ENCODE peak calls at places on chromosomes 13 and 19, in five cellular contexts. Z is astrocyte, A is right atrium auricular region, Y is endothelial cell of umbilical vein, K is left ventricle myocardium inferior. V is an unnamed sample. For H3K4me1, the result is how much of the 10 kb centered on the place peaks cover.

GRCh38 chr13:48739346-48740037 is 85.8 kb downstream of the CYSLTR2 start:
- DNase-seq in Y (no peak), K (no peak), Z (peak), A (no peak), V (peak)

GRCh38 chr13:89862691-89863036 is 1484.8 kb upstream of the MIR17HG start:
- DNase-seq in Z (no peak), A (no peak), Y (peak), K (no peak), V (no peak)

GRCh38 chr13:31431722-31432137 is 232.0 kb downstream of the B3GLCT start:
- DNase-seq in A (peak), Z (peak), Y (peak), K (peak), V (peak)

GRCh38 chr13:51175639-51176038 is 46.6 kb upstream of the FAM124A start:
- DNase-seq in Y (no peak), A (no peak), Z (no peak), K (no peak), V (no peak)

GRCh38 chr19:46825731-46826055 is 25.0 kb downstream of the AP2S1 start:
- DNase-seq in A (no peak), K (no peak), Y (no peak), Z (no peak), V (no peak)

GRCh38 chr19:4052993-4053422 is 13.7 kb downstream of the ZBTB7A start:
- DNase-seq in K (no peak), A (no peak), Y (no peak), Z (no peak), V (no peak)

GRCh38 chr19:57096640-57097361 is 23.0 kb upstream of the USP29 start:
- DNase-seq in Y (no peak), Z (no peak), K (no peak), A (no peak), V (no peak)

GRCh38 chr19:50721441-50722137 is 1.6 kb upstream of the CLEC11A start:
- DNase-seq in Y (no peak), A (no peak), Z (no peak), K (no peak), V (no peak)

GRCh38 chr13:23380534-23380933 is 53.0 kb downstream of the SACS start:
- DNase-seq in Z (no peak), Y (no peak), K (no peak), A (no peak), V (no peak)

GRCh38 chr19:4059931-4060620 is 6.6 kb downstream of the ZBTB7A start:
- DNase-seq in K (peak), A (no peak), Z (no peak), Y (no peak), V (peak)

GRCh38 chr19:33713194-33713593 is 83.5 kb upstream of the KCTD15 start:
- DNase-seq in K (no peak), A (no peak), Y (no peak), Z (no peak), V (no peak)

GRCh38 chr19:47609885-47610545 is 1.1 kb downstream of the BICRA start:
- DNase-seq in Z (peak), K (peak), Y (peak), A (no peak), V (peak)

GRCh38 chr19:46618670-46619231 is 6.1 kb downstream of the PTGIR start:
- DNase-seq in A (no peak), Z (peak), K (no peak), Y (no peak), V (no peak)

GRCh38 chr13:75481176-75482069 is 546 bp downstream of the TBC1D4 start:
- DNase-seq in Y (peak), A (no peak), K (peak), Z (no peak), V (peak)

GRCh38 chr13:55244991-55245644 is 1895.6 kb upstream of the PRR20A start:
- DNase-seq in K (no peak), Z (no peak), Y (no peak), A (no peak), V (no peak)

GRCh38 chr19:49436381-49437017 is 4.8 kb downstream of the SLC17A7 start:
- DNase-seq in Y (no peak), Z (no peak), A (no peak), K (no peak), V (peak)

GRCh38 chr19:33868821-33869412 is 72.2 kb downstream of the KCTD15 start:
- DNase-seq in Y (peak), A (no peak), K (peak), Z (no peak), V (peak)

GRCh38 chr13:49690133-49690989 is 925 bp downstream of the EBPL start:
- DNase-seq in K (no peak), Y (peak), A (no peak), Z (peak), V (peak)

GRCh38 chr19:55353803-55354697 is 469 bp downstream of the COX6B2 start:
- DNase-seq in Z (no peak), Y (peak), K (peak), A (no peak), V (peak)

GRCh38 chr19:28558783-28559182 is 654.2 kb downstream of the UQCRFS1 start:
- DNase-seq in Z (no peak), A (no peak), K (no peak), Y (no peak), V (no peak)

GRCh38 chr19:28556371-28556770 is 656.6 kb downstream of the UQCRFS1 start:
- DNase-seq in Y (no peak), K (no peak), Z (no peak), A (no peak), V (no peak)

GRCh38 chr19:28555317-28555716 is 657.6 kb downstream of the UQCRFS1 start:
- DNase-seq in K (no peak), A (no peak), Z (no peak), Y (no peak), V (no peak)

GRCh38 chr19:28563964-28564914 is 648.7 kb downstream of the UQCRFS1 start:
- DNase-seq in Y (no peak), A (no peak), K (no peak), Z (no peak), V (no peak)

DNA sequence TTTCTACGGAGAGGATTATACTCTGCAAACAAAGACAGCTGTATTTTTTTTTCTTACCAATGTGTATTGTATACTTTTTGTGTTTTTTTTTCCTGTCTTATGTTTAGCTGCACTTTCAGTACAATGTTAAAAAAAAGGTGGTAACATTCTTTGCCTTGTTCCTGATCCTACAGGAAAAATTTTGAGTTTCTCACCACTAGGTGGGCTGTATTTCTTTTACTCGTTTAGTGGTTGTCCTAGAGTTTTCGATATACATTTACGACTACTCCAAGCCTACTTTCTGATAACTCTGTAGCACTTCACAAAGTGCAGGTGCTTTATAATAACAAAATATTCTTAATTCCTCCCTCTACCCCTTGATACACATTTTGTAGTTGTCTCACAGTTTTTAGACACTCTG is 652.2 kb downstream of the UQCRFS1 start:
- DNase-seq in Y (no peak), A (no peak), Z (no peak), K (no peak), V (no peak)
- TF ChIP-seq CTCF in Y (no peak), A (no peak), Z (no peak), K (no peak), V (no peak)

GRCh38 chr19:38656171-38656981 is 8.9 kb downstream of the ACTN4 start:
- DNase-seq in Y (no peak), K (no peak), Z (peak), A (no peak), V (no peak)
- H3K4me1 ChIP-seq in Y (half or more), K (half or more), Z (half or more), A (under half), V (half or more)

GRCh38 chr13:110239280-110240120 is 67.5 kb downstream of the COL4A1 start:
- DNase-seq in Z (no peak), A (no peak), Y (peak), K (no peak), V (no peak)

GRCh38 chr13:110236431-110236830 is 70.5 kb downstream of the COL4A1 start:
- DNase-seq in Y (no peak), Z (no peak), K (no peak), A (no peak), V (no peak)

GRCh38 chr13:110236831-110237261 is 70.1 kb downstream of the COL4A1 start:
- DNase-seq in Y (no peak), K (peak), A (no peak), Z (no peak), V (peak)

GRCh38 chr13:110238795-110239194 is 68.2 kb downstream of the COL4A1 start:
- DNase-seq in A (no peak), Z (no peak), Y (no peak), K (no peak), V (peak)

DNA sequence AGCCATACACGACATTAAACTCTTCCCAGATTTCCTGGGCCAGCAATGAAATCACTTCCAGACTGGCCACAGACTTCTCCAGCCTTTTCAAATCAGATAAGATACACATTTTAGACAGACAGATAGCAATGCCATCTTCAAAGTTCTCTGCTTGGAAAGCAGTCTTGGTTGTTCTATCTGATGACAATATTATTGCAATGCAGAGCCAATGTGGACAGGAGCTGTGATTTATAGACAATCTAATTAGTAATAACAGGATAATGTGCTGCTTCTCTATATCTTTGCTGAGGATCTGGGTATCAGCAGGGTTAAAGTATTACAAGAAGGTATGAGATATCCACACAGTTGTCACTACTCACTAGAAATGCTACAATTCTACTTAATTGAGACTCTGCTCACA is 69.1 kb downstream of the COL4A1 start:
- DNase-seq in K (no peak), A (no peak), Y (no peak), Z (no peak), V (no peak)
- H3K27ac ChIP-seq in K (peak), A (peak), Y (no peak), Z (no peak), V (no peak)

GRCh38 chr13:37074703-37075102 is 15.2 kb upstream of the SUPT20H start:
- DNase-seq in Z (peak), K (no peak), Y (peak), A (no peak), V (no peak)
- TF ChIP-seq CTCF in Z (peak), K (peak), Y (no peak), A (peak), V (peak)

DNA sequence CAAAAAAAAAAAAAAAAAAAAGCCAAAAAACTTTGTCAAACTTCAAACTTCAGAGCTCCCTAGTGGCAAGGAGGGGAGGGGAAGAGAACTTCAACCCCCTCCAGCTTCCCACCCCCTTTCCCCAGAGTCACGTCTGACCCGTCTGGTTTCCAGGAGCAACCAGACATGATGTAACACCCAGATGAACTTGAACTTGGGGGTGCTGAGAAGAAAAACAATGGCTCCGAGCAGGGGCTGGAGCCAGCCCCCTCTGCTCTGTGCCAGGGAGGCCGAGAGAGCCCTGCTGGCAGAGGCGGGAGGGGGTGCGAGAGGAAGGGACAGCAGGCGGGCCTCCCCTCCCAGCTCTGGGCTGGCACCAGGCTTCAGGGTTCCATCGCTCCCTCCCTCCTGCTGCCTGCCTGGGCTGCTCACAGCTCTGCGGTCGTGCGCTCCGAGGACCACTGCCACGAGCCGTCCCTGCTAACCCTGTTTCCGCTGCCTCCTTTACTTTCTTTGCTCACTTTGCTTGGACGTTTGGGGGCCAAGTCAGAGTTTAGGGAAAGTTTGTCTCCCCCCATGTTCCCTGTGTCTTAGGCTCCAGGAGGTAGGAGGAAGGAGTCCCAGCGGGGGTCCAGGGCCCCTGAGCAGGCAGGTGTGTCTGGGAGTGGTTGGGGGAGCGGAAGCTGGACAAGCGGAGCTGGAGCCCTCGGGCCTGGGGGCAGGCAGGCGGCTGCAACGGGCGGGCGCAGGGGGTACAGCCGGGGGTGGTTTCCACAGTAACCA is 11.1 kb downstream of the LYL1 start:
- DNase-seq in K (peak), Z (peak), A (peak), Y (peak), V (peak)
- H3K4me1 ChIP-seq in K (half or more), Z (under half), A (under half), Y (under half), V (under half)

GRCh38 chr13:98370806-98371553 is 193.9 kb upstream of the RNF113B start:
- DNase-seq in Z (peak), K (peak), Y (no peak), A (peak), V (peak)
- H3K27ac ChIP-seq in Z (peak), K (peak), Y (no peak), A (no peak), V (no peak)

DNA sequence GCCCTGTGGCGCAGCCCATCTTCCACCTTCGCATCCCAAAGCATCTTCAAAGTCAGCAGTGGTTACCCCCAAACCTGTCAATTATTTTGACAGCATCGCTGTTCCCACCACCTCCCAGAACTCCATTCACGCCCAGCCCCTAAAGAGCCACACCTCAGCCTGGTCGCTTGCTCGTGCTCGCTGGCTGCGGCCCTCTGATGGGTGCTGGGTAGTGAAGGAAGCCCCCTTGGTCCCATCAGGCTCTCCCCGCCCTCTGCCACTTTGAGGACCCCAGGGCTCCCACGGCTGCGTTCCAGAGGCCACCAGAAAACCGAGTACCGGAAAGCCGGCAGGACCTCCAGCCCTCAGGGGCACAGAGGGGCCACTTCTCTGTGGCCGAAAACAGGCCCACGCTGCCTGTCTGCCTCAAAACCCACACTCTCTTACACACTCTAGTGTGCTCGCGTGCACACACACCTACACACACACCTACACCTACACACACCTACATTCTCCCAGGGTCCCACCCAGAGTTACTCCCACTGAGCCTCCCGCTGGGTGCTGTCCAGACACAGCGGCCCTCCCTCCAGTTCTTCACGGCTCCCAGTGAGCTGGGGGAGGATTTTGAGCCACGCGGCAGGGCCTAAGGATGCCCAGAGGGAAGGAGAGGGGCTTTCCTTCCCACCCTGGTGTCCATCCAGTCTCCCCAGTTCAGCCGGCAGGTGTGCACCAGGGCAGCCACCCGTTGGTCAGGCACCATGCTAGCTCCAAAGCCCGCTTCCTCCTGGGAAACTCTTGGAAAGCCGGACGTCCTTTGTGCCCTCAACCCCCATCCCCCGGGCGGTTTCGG is 1.9 kb downstream of the VSTM2B start:
- DNase-seq in A (no peak), Y (no peak), K (no peak), Z (no peak), V (no peak)
- TF ChIP-seq CTCF in A (no peak), Y (no peak), K (no peak), Z (no peak), V (no peak)

GRCh38 chr19:1674293-1674679 is 21.9 kb upstream of the TCF3 start:
- DNase-seq in Y (no peak), K (no peak), A (no peak), Z (no peak), V (no peak)

GRCh38 chr19:1673645-1674292 is 21.4 kb upstream of the TCF3 start:
- DNase-seq in A (no peak), Z (no peak), K (no peak), Y (no peak), V (no peak)

GRCh38 chr19:1671716-1672037 is 19.3 kb upstream of the TCF3 start:
- DNase-seq in A (no peak), K (no peak), Z (no peak), Y (no peak), V (no peak)

GRCh38 chr19:1672769-1673644 is 20.6 kb upstream of the TCF3 start:
- DNase-seq in K (no peak), A (no peak), Z (no peak), Y (no peak), V (no peak)

GRCh38 chr19:1672038-1672768 is 19.8 kb upstream of the TCF3 start:
- DNase-seq in Y (no peak), Z (no peak), A (no peak), K (no peak), V (peak)
- H3K4me1 ChIP-seq in Y (under half), Z (under half), A (under half), K (under half), V (under half)

GRCh38 chr13:40651866-40652587 is 14.4 kb downstream of the FOXO1 start:
- DNase-seq in A (no peak), Z (no peak), Y (no peak), K (no peak), V (no peak)
- H3K27ac ChIP-seq in A (no peak), Z (no peak), Y (no peak), K (no peak), V (no peak)

DNA sequence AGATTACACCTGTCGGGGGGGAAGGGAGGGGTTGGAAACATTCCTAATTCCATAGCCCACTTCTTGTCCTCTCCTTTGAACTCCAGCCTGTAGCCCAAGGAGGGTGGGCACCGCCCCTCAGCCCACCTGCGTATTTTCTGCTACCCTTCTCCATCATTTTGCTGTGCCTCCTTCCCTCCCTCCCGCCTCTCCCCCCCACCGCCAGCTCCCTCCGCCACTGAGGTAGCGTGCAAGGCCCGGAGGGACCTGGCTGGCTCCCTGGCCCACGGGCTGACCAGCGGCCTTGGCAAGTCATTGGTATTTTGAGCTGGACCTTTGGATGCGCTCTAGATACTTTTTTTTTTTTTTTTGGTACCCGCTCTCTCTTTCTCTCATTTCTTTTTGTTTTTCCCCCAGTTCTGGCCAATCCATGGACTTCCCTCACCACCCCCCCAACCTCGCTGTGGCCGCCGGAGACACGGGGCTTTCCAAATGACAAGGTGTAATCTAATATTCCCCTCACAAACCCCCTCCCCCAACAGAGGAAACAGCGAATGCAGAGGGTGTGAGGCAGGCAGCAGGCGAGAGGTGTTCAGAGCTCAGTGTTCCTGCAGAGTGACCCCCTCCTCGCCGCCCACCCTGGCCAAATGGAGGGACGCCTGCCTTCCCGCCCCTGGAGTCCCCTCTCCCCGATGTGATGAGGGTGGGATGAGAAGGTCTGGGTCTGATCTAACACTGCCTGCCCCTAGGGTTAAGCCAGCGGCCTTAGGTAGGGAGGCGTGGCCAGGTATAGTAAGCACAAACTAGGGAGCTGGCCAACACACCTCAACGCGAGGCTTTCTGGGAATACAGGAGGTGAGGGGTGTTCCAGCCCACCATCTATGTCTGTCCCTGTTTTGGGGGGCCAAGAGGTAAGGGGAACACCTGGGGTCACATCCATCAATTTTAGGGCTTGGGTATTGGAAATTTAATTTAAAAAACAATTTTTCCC is 89.2 kb downstream of the PTPRS start:
- DNase-seq in Z (no peak), A (no peak), K (no peak), Y (no peak), V (no peak)
- TF ChIP-seq CTCF in Z (no peak), A (no peak), K (no peak), Y (no peak), V (no peak)